ENCODE peak calls at places on chromosomes 16 and 17, in seven cellular contexts. V is NCI-H1048, X is posterior vena cava, O is iris pigment epithelial cell, J is epithelial cell of esophagus, N is BE2C, H is left ventricle myocardium superior. I is an unnamed sample.

GRCh38 chr17:8705427-8705826 is 39.2 kb downstream of the CCDC42 start:
- DNase-seq in V (no peak), X (peak), O (no peak), J (no peak), N (no peak), H (no peak), I (no peak)

GRCh38 chr16:2364638-2365210 is 24.2 kb upstream of the ABCA3 start:
- DNase-seq in V (no peak), X (no peak), O (peak), J (no peak), N (no peak), H (no peak), I (no peak)

GRCh38 chr17:29911641-29912177 is 18.3 kb downstream of the SSH2 start:
- DNase-seq in V (no peak), X (no peak), O (peak), J (no peak), N (no peak), H (no peak), I (no peak)

GRCh38 chr17:45425984-45426413 is 6.7 kb downstream of the ARHGAP27 start:
- DNase-seq in V (no peak), X (no peak), O (no peak), J (no peak), N (no peak), H (no peak), I (no peak)

GRCh38 chr17:28346199-28346580 is 10.6 kb downstream of the TNFAIP1 start:
- DNase-seq in V (no peak), X (no peak), O (no peak), J (no peak), N (no peak), H (no peak), I (no peak)

GRCh38 chr17:47310186-47310733 is 13.5 kb upstream of the EFCAB13 start:
- DNase-seq in V (no peak), X (no peak), O (no peak), J (no peak), N (no peak), H (no peak), I (no peak)

GRCh38 chr16:86261379-86261778 is 248.9 kb upstream of the FOXF1 start:
- DNase-seq in V (no peak), X (no peak), O (peak), J (no peak), N (peak), H (no peak), I (no peak)

GRCh38 chr17:46943511-46944393 is 20.8 kb downstream of the GOSR2 start:
- DNase-seq in V (no peak), X (peak), O (peak), J (no peak), N (peak), H (peak), I (no peak)

GRCh38 chr16:24253192-24253591 is 2.9 kb upstream of the CACNG3 start:
- DNase-seq in V (no peak), X (no peak), O (peak), J (peak), N (peak), H (peak), I (peak)

GRCh38 chr17:50127661-50128361 is 2.1 kb downstream of the SAMD14 start:
- DNase-seq in V (no peak), X (no peak), O (peak), J (peak), N (no peak), H (no peak), I (peak)

GRCh38 chr17:74499992-74500391 is 31.3 kb downstream of the CD300LB start:
- DNase-seq in V (no peak), X (no peak), O (no peak), J (no peak), N (no peak), H (no peak), I (no peak)

GRCh38 chr17:43540821-43541674 is 5.1 kb downstream of the ETV4 start:
- DNase-seq in V (no peak), X (no peak), O (no peak), J (no peak), N (peak), H (peak), I (no peak)

GRCh38 chr17:48547839-48548686 is 3.2 kb upstream of the HOXB2 start:
- DNase-seq in V (no peak), X (no peak), O (peak), J (no peak), N (no peak), H (no peak), I (no peak)

GRCh38 chr17:78330570-78331224 is 29.2 kb downstream of the SOCS3 start:
- DNase-seq in V (no peak), X (no peak), O (no peak), J (no peak), N (no peak), H (no peak), I (no peak)